ENCODE peak calls at places on chromosomes 1 and 21, in six cellular contexts. O is BJ, H is LHCN-M2, C is iPS DF 6.9, V is RKO, B is SK-MEL-5. D is an unnamed sample.

GRCh38 chr21:34889537-34890257 is 159.4 kb downstream of the RUNX1 start:
- DNase-seq in O (no peak), H (peak), C (no peak), V (peak), B (peak), D (peak)

GRCh38 chr1:100622966-100623762 is 85.2 kb downstream of the GPR88 start:
- DNase-seq in O (no peak), H (peak), C (no peak), V (no peak), B (no peak), D (no peak)

GRCh38 chr1:226525750-226526149 is 22.8 kb upstream of the STUM start:
- DNase-seq in O (no peak), H (peak), C (no peak), V (no peak), B (no peak), D (no peak)

GRCh38 chr1:240234477-240235225 is 143.0 kb downstream of the FMN2 start:
- DNase-seq in O (no peak), H (peak), C (no peak), V (peak), B (no peak), D (no peak)

GRCh38 chr1:7380712-7381111 is 390.4 kb upstream of the VAMP3 start:
- DNase-seq in O (no peak), H (no peak), C (no peak), V (no peak), B (peak), D (no peak)

GRCh38 chr1:231319080-231319479 is 18.6 kb downstream of the EXOC8 start:
- DNase-seq in O (no peak), H (no peak), C (no peak), V (no peak), B (no peak), D (no peak)

GRCh38 chr1:2046225-2046917 is 3.8 kb upstream of the PRKCZ start:
- DNase-seq in O (no peak), H (no peak), C (peak), V (no peak), B (peak), D (no peak)

GRCh38 chr1:189616893-189617292 is 860.8 kb downstream of the BRINP3 start:
- DNase-seq in O (no peak), H (peak), C (no peak), V (peak), B (peak), D (peak)

GRCh38 chr1:8370046-8370881 is 52.4 kb downstream of the SLC45A1 start:
- DNase-seq in O (no peak), H (peak), C (no peak), V (no peak), B (no peak), D (peak)